ENCODE peak calls at places on chromosomes 13 and 19, in ten cellular contexts. O is right cardiac atrium; X is fibroblast of lung; P is hepatocyte; U is substantia nigra; S is cardiac muscle cell; K is stomach; E is GM23338; T is Karpas-422; F is CD4-positive, alpha-beta memory T cell. N is an unnamed sample.

GRCh38 chr13:25329706-25330105 is 28.3 kb downstream of the NUP58 start:
- DNase-seq in T (no peak), P (peak), E (no peak), X (peak), U (no peak), F (no peak), S (peak), O (no peak), K (no peak), N (no peak)

GRCh38 chr13:71979616-71980015 is 112.6 kb upstream of the DACH1 start:
- DNase-seq in K (no peak), P (peak), U (no peak), F (no peak), O (no peak), X (peak), S (no peak), E (peak), T (no peak), N (no peak)

GRCh38 chr13:50543767-50544166 is 299.7 kb downstream of the DLEU7 start:
- DNase-seq in S (peak), K (no peak), X (peak), O (peak), U (no peak), P (peak), T (no peak), F (no peak), E (peak), N (no peak)

GRCh38 chr19:17908244-17908643 is 24.6 kb upstream of the CCDC124 start:
- DNase-seq in T (no peak), S (no peak), K (no peak), E (no peak), F (no peak), O (no peak), X (no peak), P (no peak), U (no peak), N (no peak)

GRCh38 chr13:59038824-59039223 is 1124.9 kb downstream of the DIAPH3 start:
- DNase-seq in T (no peak), O (no peak), K (no peak), F (no peak), E (no peak), X (peak), S (peak), U (no peak), P (peak), N (no peak)

GRCh38 chr19:38952395-38953165 is 21.8 kb downstream of the MRPS12 start:
- DNase-seq in O (no peak), T (peak), E (peak), K (peak), U (no peak), S (peak), X (no peak), P (peak), F (peak), N (no peak)

GRCh38 chr19:9848060-9848459 is 12.9 kb downstream of the PIN1 start:
- DNase-seq in U (no peak), P (no peak), T (no peak), S (no peak), X (no peak), F (peak), E (peak), O (no peak), K (no peak), N (no peak)

GRCh38 chr13:108533842-108534241 is 95.6 kb upstream of the MYO16 start:
- DNase-seq in O (no peak), F (no peak), T (no peak), X (no peak), K (no peak), E (no peak), P (no peak), S (no peak), U (no peak), N (no peak)

GRCh38 chr13:50224534-50224933 is 209.3 kb downstream of the KCNRG start:
- DNase-seq in E (no peak), K (no peak), O (no peak), T (no peak), U (no peak), X (peak), F (no peak), S (peak), P (no peak), N (no peak)

GRCh38 chr19:17538684-17539287 is 16.7 kb upstream of the COLGALT1 start:
- DNase-seq in O (no peak), E (peak), K (no peak), T (peak), X (no peak), P (no peak), U (no peak), F (peak), S (no peak), N (no peak)

GRCh38 chr19:30077851-30078355 is 135.9 kb downstream of the URI1 start:
- DNase-seq in P (no peak), K (no peak), T (no peak), S (no peak), F (no peak), E (no peak), O (no peak), X (no peak), U (no peak), N (peak)

GRCh38 chr13:79258489-79258888 is 147.6 kb downstream of the RBM26 start:
- DNase-seq in O (no peak), S (no peak), T (no peak), P (no peak), U (no peak), E (no peak), K (no peak), F (no peak), X (no peak), N (no peak)

GRCh38 chr19:34430738-34431625 is 2.8 kb downstream of the UBA2 start:
- DNase-seq in F (peak), E (peak), S (peak), X (peak), K (no peak), P (peak), O (no peak), T (peak), U (no peak), N (no peak)

GRCh38 chr19:48292798-48293197 is 22.9 kb downstream of the ZNF114 start:
- DNase-seq in E (no peak), U (no peak), F (no peak), S (peak), T (no peak), O (no peak), P (no peak), X (peak), K (no peak), N (no peak)

GRCh38 chr13:59399513-59399912 is 764.2 kb downstream of the DIAPH3 start:
- DNase-seq in P (no peak), X (no peak), T (no peak), E (no peak), O (no peak), K (no peak), F (no peak), U (no peak), S (no peak), N (no peak)

GRCh38 chr13:64871742-64872141 is 2358.4 kb downstream of the PCDH9 start:
- DNase-seq in F (no peak), O (no peak), U (no peak), S (peak), E (no peak), X (no peak), P (no peak), T (no peak), K (no peak), N (peak)

GRCh38 chr19:57974434-57974833 is at the start of gene C19orf18:
- DNase-seq in E (no peak), X (no peak), F (no peak), K (no peak), O (no peak), T (no peak), P (no peak), U (no peak), S (no peak), N (no peak)

GRCh38 chr13:98813993-98814392 is 61.5 kb upstream of the SLC15A1 start:
- DNase-seq in F (no peak), S (no peak), K (no peak), X (peak), E (no peak), T (no peak), U (no peak), O (no peak), P (peak), N (no peak)

GRCh38 chr19:16142032-16142580 is 1.4 kb upstream of the HSH2D start:
- DNase-seq in K (no peak), P (no peak), F (no peak), T (no peak), O (no peak), X (no peak), U (no peak), E (no peak), S (no peak), N (no peak)

GRCh38 chr19:1169921-1170885 is 3.9 kb downstream of the SBNO2 start:
- DNase-seq in K (peak), X (peak), F (no peak), O (no peak), T (no peak), P (no peak), U (no peak), E (no peak), S (peak), N (peak)

GRCh38 chr13:35055705-35056104 is 113.6 kb downstream of the NBEA start:
- DNase-seq in P (no peak), S (no peak), X (no peak), T (no peak), F (no peak), E (no peak), U (no peak), K (no peak), O (no peak), N (no peak)

GRCh38 chr19:4866595-4867424 is 657 bp downstream of the PLIN3 start:
- DNase-seq in T (peak), E (peak), X (peak), U (no peak), F (peak), P (peak), K (peak), O (peak), S (peak), N (peak)

GRCh38 chr19:1512671-1513491 is at the start of gene ADAMTSL5:
- DNase-seq in X (peak), K (peak), O (peak), E (peak), F (peak), S (peak), U (no peak), T (peak), P (peak), N (peak)

GRCh38 chr13:97223711-97224461 is 1.8 kb downstream of the MBNL2 start:
- DNase-seq in E (peak), P (peak), F (peak), U (peak), S (peak), X (peak), K (peak), O (no peak), T (peak), N (no peak)

DNA sequence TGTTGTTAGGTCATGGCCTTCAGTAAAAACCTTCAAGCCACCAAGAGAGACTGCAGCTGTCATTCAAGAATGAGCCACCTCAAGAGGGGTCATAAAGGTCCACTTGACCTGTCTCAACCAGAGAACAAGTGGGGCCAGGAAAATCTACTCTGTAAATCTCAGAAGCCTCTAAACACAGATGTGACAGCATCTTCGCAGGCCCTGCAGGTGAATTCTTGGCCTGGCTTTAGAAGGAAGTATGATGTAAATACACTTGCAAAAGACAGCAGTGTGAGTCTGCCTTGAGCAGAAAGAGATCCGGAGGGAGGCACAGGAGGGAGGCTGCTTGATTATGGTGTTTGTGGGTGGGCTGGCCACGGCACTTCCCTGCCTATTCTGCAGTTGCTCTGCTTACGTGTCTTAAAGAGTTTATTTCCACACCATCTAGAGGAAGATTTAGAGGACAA is 1082.9 kb downstream of the UQCRFS1 start:
- DNase-seq in K (no peak), O (no peak), X (no peak), E (no peak), P (peak), T (no peak), U (no peak), F (no peak), S (no peak), N (no peak)
- H3K27ac ChIP-seq in K (no peak), O (no peak), X (no peak), E (no peak), P (no peak), T (no peak), U (no peak), F (no peak), S (peak), N (no peak)

DNA sequence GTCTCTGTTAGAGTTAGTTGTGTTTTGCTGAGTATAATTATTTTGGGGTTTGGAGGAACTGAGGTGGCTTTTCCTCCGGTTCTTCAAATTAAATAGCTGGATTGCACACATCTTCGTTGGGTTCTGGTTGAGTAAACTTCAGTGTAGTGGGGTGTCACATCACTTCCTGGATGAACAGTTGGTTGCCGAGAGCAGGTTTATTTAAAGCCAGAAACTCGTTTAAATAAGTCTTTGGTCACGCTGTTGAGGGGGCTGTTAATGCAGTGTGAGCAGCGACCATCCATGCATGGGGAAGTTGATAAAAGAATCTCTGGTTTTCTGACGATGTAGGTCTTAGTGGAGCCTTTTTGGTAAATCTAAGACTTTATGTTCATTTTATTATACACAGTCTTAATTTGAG is 351.2 kb upstream of the ARGLU1 start:
- DNase-seq in U (no peak), O (no peak), K (no peak), P (no peak), T (peak), E (no peak), X (no peak), S (no peak), F (no peak), N (no peak)
- H3K27ac ChIP-seq in U (no peak), O (peak), K (no peak), P (peak), T (no peak), E (no peak), X (no peak), S (no peak), F (no peak), N (peak)

GRCh38 chr19:35936738-35937268 is 629 bp downstream of the LRFN3 start:
- DNase-seq in F (no peak), K (no peak), O (no peak), P (no peak), E (peak), T (no peak), S (no peak), X (no peak), U (no peak), N (no peak)
- H3K27ac ChIP-seq in F (peak), K (peak), O (peak), P (peak), E (no peak), T (no peak), S (no peak), X (no peak), U (peak), N (peak)

DNA sequence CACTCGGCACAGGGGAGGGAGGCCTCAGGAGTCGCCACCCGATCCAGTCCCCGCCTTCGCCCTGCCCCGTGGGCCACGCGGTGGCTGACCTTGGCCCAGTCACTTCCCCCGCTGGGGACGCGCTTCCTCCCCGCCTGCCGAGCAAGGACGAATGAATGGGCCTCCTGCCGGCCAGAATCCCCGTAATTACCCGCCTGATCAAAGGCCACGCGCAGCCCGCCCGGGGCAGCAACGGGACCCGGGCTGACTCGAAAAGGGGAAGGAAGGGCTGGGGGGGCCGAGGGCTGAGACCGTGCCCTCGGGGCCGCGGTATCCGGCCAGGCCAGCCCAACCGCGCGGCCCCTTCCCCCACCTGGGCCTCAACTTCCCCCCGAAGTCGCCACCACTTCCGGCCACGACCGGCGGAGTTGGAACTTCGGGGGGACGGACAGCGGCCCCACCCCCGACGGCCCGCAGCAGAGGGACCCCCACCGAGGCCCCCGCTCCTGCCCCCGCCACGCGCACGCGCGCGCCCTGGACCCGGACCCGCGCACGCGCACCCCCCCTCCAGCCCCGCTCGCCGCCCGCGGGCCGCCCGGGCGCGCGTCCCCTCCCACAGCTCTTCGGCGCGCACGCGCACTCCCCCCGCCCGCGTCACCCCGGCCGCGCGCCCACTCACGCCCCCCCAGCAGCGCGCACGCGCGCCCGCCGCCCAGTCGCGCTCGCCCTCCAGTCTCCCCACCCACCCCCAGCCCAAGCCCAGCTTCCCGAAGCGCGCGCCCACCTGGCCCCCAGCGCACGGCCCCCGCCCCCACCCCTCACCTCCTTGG is 520 bp downstream of the ZNF787 start:
- DNase-seq in K (peak), P (peak), F (peak), X (peak), T (peak), O (peak), S (peak), E (peak), U (peak), N (peak)
- H3K27ac ChIP-seq in K (peak), P (peak), F (peak), X (peak), T (peak), O (peak), S (peak), E (peak), U (peak), N (peak)

GRCh38 chr19:2775556-2776430 is 7.3 kb downstream of the SGTA start:
- DNase-seq in O (peak), E (no peak), X (peak), S (peak), F (peak), P (peak), K (peak), U (peak), T (no peak), N (no peak)
- H3K27ac ChIP-seq in O (peak), E (peak), X (peak), S (peak), F (peak), P (peak), K (peak), U (peak), T (no peak), N (peak)